ENCODE peak calls at places on chromosomes 11 and 22, in four cellular contexts. W, X, C and D are unnamed samples.

GRCh38 chr22:46634011-46634699 is 14.0 kb downstream of the GRAMD4 start:
- DNase-seq in X (no peak), C (no peak), W (no peak), D (no peak)

GRCh38 chr11:60984149-60984548 is 12.7 kb downstream of the CD6 start:
- DNase-seq in X (no peak), C (no peak), W (no peak), D (no peak)

GRCh38 chr11:69342588-69343330 is 48.8 kb downstream of the MYEOV start:
- DNase-seq in X (peak; percentile 24), C (no peak), W (no peak), D (no peak)

GRCh38 chr11:1653541-1654387 is 24.2 kb downstream of the KRTAP5-5 start:
- DNase-seq in W (no peak), C (no peak), X (peak; percentile 44), D (no peak)

GRCh38 chr11:134606251-134606650 is 194.2 kb upstream of the B3GAT1 start:
- DNase-seq in C (no peak), X (no peak), W (no peak), D (no peak)

GRCh38 chr11:1377231-1377780 is 12.4 kb upstream of the BRSK2 start:
- DNase-seq in C (no peak), W (no peak), X (no peak), D (no peak)

GRCh38 chr22:19708323-19709011 is 5.8 kb upstream of the SEPTIN5 start:
- DNase-seq in W (no peak), X (peak; percentile 39), C (no peak), D (no peak)

GRCh38 chr22:23670378-23671295 is 20.2 kb upstream of the RGL4 start:
- DNase-seq in W (no peak), X (no peak), C (no peak), D (no peak)

GRCh38 chr11:123235117-123235686 is 40.2 kb upstream of the CLMP start:
- DNase-seq in C (no peak), X (no peak), W (peak; percentile 14), D (peak; percentile 41)

GRCh38 chr22:40027191-40028097 is 32.7 kb downstream of the FAM83F start:
- DNase-seq in C (no peak), X (no peak), W (no peak), D (no peak)

GRCh38 chr22:29044657-29045176 is 16.9 kb downstream of the C22orf31 start:
- DNase-seq in W (no peak), X (peak; percentile 64), C (no peak), D (no peak)

GRCh38 chr11:44899959-44900358 is 50.7 kb downstream of the TP53I11 start:
- DNase-seq in W (peak; percentile 32), C (no peak), X (no peak), D (peak; percentile 71)

GRCh38 chr11:101478587-101479375 is 105.0 kb downstream of the TRPC6 start:
- DNase-seq in W (no peak), C (no peak), X (no peak), D (no peak)

GRCh38 chr22:39898997-39899396 is 1.9 kb upstream of the GRAP2 start:
- DNase-seq in C (no peak), W (no peak), X (no peak), D (peak; percentile 89)